ENCODE peak calls at places on chromosomes 3 and 15, in four cellular contexts. Q, N, E and M are unnamed samples.

GRCh38 chr3:188006726-188007393 is 147.1 kb upstream of the LPP start:
- DNase-seq in Q (no peak), N (peak), E (no peak), M (peak)

GRCh38 chr3:60053518-60054265 is 1003.9 kb upstream of the CFAP20DC start:
- DNase-seq in Q (no peak), N (no peak), E (no peak), M (no peak)

GRCh38 chr3:30913176-30913575 is 18.7 kb upstream of the GADL1 start:
- DNase-seq in Q (no peak), N (no peak), E (no peak), M (no peak)

GRCh38 chr3:158711886-158712285 is 20.4 kb downstream of the RARRES1 start:
- DNase-seq in Q (no peak), N (no peak), E (peak), M (no peak)

GRCh38 chr15:67196672-67197363 is 57.6 kb downstream of the AAGAB start:
- DNase-seq in Q (no peak), N (no peak), E (no peak), M (no peak)

GRCh38 chr3:144033235-144033579 is 61.6 kb downstream of the DIPK2A start:
- DNase-seq in Q (no peak), N (no peak), E (no peak), M (no peak)

GRCh38 chr15:33963831-33964664 is 4.2 kb upstream of the CHRM5 start:
- DNase-seq in Q (no peak), N (no peak), E (peak), M (peak)

GRCh38 chr15:72341361-72341760 is 21.4 kb upstream of the CELF6 start:
- DNase-seq in Q (no peak), N (peak), E (no peak), M (no peak)

GRCh38 chr3:177694316-177694715 is 497.0 kb upstream of the TBL1XR1 start:
- DNase-seq in Q (no peak), N (no peak), E (no peak), M (no peak)
- H3K27ac ChIP-seq in Q (no peak), N (no peak), E (no peak), M (no peak)

GRCh38 chr15:62112616-62113593 is 46.1 kb downstream of the C2CD4A start:
- DNase-seq in Q (peak), N (no peak), E (peak), M (no peak)
- H3K27ac ChIP-seq in Q (peak), N (no peak), E (peak), M (no peak)

GRCh38 chr3:120855665-120856437 is 52.2 kb upstream of the STXBP5L start:
- DNase-seq in Q (no peak), N (no peak), E (peak), M (peak)
- H3K27ac ChIP-seq in Q (no peak), N (no peak), E (no peak), M (no peak)

DNA sequence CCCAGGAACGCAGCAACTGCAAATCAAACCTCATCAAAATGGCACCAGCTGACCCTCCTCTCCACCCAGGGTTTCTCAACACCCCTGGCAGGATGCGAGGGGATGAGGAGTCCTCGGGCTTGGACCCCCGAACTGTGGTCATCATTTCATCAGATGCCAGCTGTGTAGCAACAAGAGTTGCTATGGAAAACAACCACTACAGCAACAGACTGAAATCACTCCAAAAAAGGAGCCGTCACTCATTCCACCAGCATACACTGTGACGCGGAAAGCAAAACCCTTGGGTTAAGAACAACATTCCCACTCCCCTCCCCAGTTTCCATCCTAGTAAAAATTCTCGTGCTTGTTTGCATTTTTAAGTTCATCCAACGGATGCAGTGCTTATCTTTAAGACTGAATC is 40.1 kb downstream of the VGLL4 start:
- DNase-seq in Q (no peak), N (no peak), E (no peak), M (no peak)
- H3K27ac ChIP-seq in Q (no peak), N (no peak), E (peak), M (no peak)

GRCh38 chr15:40276927-40277326 is 5.9 kb downstream of the ANKRD63 start:
- DNase-seq in Q (no peak), N (no peak), E (no peak), M (no peak)
- H3K27ac ChIP-seq in Q (no peak), N (peak), E (no peak), M (no peak)

GRCh38 chr3:14156843-14157561 is 21.4 kb downstream of the XPC start:
- DNase-seq in Q (no peak), N (no peak), E (peak), M (no peak)
- H3K27ac ChIP-seq in Q (no peak), N (peak), E (peak), M (no peak)

DNA sequence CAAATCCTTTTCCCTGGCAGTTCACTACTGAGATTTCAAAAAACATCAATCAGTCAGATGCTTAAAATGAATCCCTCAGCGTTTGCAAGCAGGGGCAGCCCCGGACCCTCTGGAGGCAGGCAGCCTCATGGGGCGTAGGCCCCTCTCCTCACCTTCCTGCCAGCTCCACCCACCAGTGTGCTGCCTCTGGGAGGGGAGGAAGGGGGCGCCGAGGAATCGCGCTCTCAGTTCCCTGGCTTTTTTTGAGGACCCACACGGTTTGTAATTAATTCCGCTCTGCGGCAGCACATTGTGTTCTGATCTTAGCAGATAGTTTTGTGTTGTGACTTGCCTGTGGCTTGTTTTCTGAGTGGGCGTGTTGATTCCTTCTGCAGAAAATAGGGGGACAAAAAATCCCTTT is 159.9 kb downstream of the KLF13 start:
- DNase-seq in Q (no peak), N (no peak), E (no peak), M (no peak)
- H3K27ac ChIP-seq in Q (no peak), N (no peak), E (peak), M (no peak)

GRCh38 chr15:28043625-28044520 is 55.2 kb downstream of the OCA2 start:
- DNase-seq in Q (no peak), N (no peak), E (no peak), M (no peak)

GRCh38 chr15:28033443-28033842 is 65.7 kb downstream of the OCA2 start:
- DNase-seq in Q (no peak), N (no peak), E (no peak), M (no peak)

DNA sequence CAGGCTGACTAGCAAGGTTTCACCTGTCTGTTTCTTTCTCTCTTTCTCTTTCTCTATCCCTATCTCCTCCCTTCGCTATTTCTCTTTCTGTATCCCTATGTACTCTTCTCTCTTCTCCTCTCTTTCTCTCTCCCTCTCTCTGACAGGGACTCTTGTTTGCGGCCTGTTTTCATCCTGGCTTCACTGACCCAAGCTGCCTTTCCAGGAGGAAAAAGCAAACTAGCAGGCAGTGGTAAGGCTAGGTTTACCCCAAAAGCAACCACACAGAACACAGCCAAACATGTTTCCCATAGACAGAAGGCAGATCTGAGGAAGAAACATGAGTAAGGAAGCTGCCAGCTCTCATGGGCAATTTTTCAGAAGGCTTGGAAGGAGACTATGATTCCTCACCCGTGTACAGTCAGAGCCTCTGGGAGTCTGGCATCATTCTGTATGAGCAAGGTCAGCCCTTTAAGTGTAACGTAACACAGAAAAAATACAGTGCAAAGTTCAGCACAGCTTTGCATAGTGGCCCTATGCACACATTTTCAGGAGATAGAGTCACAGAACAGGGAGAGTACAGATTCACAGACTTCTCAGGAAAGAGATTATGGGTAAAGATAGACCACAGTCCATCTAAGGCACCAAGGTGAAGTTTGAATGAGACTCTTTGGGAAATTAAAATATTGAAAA is 61.0 kb downstream of the OCA2 start:
- DNase-seq in Q (no peak), N (no peak), E (no peak), M (no peak)
- H3K27ac ChIP-seq in Q (no peak), N (no peak), E (no peak), M (no peak)

DNA sequence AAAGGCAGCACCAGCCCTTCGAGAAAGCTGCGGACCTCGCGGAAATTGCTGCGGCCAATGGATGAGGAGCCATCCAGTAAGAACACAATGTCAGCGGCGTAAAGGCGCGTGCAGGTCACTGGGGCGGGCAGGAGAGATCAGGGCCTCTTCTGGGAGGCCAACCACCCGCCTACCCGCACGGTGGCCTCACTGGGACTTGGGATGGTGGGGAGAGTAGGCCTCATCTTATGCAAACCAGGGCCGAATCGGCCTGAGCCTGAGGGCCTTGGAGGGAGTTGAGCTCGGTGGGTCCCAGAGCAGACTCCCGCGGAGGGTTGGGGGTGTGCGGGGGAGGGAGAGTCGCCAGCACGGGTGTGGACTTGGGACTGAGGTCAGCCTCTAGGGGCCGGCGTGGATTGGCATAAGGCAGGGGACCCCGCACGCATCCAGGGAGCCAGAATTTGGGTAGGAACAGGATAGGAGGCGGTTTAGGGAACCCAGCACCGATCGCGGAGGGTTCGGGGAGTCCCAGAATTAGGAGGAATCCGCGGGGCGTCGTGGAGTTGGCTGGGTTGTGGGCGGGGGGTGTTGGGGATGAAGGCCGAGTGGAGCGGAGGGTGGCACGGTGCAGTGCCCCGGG is 589 bp downstream of the COL7A1 start:
- DNase-seq in Q (no peak), N (no peak), E (no peak), M (no peak)
- H3K27ac ChIP-seq in Q (no peak), N (no peak), E (peak), M (no peak)

GRCh38 chr15:64776402-64776786 is 1.0 kb upstream of the RBPMS2 start:
- DNase-seq in Q (no peak), N (no peak), E (no peak), M (no peak)
- H3K27ac ChIP-seq in Q (no peak), N (no peak), E (no peak), M (no peak)